ENCODE peak calls at places on chromosomes 11 and 22, in four cellular contexts. One of them, this sample, is unnamed. For H3K27me3, the result is how much of the 10 kb centered on the place peaks cover.

GRCh38 chr11:122186439-122187080 is 70.5 kb upstream of the BLID start:
- DNase-seq in GM23338: no peak
- DNase-seq in MM.1S: no peak
- DNase-seq in HCT116: peak
- DNase-seq in this sample: peak

GRCh38 chr11:107691003-107691402 is 20.9 kb downstream of the SLN start:
- DNase-seq in GM23338: no peak
- DNase-seq in MM.1S: no peak
- DNase-seq in HCT116: no peak
- DNase-seq in this sample: peak

GRCh38 chr11:131656179-131656838 is 285.9 kb downstream of the NTM start:
- DNase-seq in GM23338: peak
- DNase-seq in MM.1S: no peak
- DNase-seq in HCT116: no peak
- DNase-seq in this sample: no peak

GRCh38 chr11:73249304-73249703 is 22.8 kb upstream of the P2RY6 start:
- DNase-seq in HCT116: no peak
- DNase-seq in GM23338: no peak
- DNase-seq in MM.1S: peak
- DNase-seq in this sample: no peak

GRCh38 chr11:130897262-130898182 is 18.8 kb downstream of the SNX19 start:
- DNase-seq in GM23338: no peak
- DNase-seq in HCT116: no peak
- DNase-seq in MM.1S: no peak
- DNase-seq in this sample: peak

GRCh38 chr22:42314709-42315391 is 44.4 kb upstream of the TCF20 start:
- DNase-seq in HCT116: no peak
- DNase-seq in GM23338: no peak
- DNase-seq in MM.1S: no peak
- DNase-seq in this sample: no peak

GRCh38 chr11:123062892-123063395 is 1.0 kb upstream of the HSPA8 start:
- DNase-seq in MM.1S: no peak
- DNase-seq in GM23338: peak
- DNase-seq in HCT116: no peak
- DNase-seq in this sample: peak

GRCh38 chr11:134071766-134072403 is 3.0 kb downstream of the JAM3 start:
- DNase-seq in HCT116: no peak
- DNase-seq in MM.1S: no peak
- DNase-seq in GM23338: peak
- DNase-seq in this sample: peak

GRCh38 chr11:46369458-46370152 is 11.9 kb upstream of the MDK start:
- DNase-seq in MM.1S: peak
- DNase-seq in HCT116: peak
- DNase-seq in GM23338: peak
- DNase-seq in this sample: peak

GRCh38 chr11:68832476-68833176 is 9.1 kb downstream of the CPT1A start:
- DNase-seq in GM23338: no peak
- DNase-seq in MM.1S: no peak
- DNase-seq in HCT116: no peak
- DNase-seq in this sample: peak

GRCh38 chr22:39545310-39546063 is 12.9 kb upstream of the RPS19BP1 start:
- DNase-seq in HCT116: no peak
- DNase-seq in MM.1S: no peak
- DNase-seq in GM23338: peak
- DNase-seq in this sample: peak

GRCh38 chr11:45163956-45164575 is 17.6 kb downstream of the PRDM11 start:
- DNase-seq in MM.1S: no peak
- DNase-seq in GM23338: no peak
- DNase-seq in HCT116: no peak
- DNase-seq in this sample: peak

GRCh38 chr22:44727709-44728108 is 24.7 kb upstream of the ARHGAP8 start:
- DNase-seq in MM.1S: no peak
- DNase-seq in HCT116: no peak
- DNase-seq in GM23338: no peak
- DNase-seq in this sample: no peak

GRCh38 chr11:96207459-96208449 is 135.2 kb downstream of the MAML2 start:
- DNase-seq in MM.1S: peak
- DNase-seq in GM23338: no peak
- DNase-seq in HCT116: no peak
- DNase-seq in this sample: peak

GRCh38 chr22:33806191-33806590 is 114.1 kb downstream of the LARGE1 start:
- DNase-seq in GM23338: no peak
- DNase-seq in MM.1S: peak
- DNase-seq in HCT116: no peak
- DNase-seq in this sample: peak

DNA sequence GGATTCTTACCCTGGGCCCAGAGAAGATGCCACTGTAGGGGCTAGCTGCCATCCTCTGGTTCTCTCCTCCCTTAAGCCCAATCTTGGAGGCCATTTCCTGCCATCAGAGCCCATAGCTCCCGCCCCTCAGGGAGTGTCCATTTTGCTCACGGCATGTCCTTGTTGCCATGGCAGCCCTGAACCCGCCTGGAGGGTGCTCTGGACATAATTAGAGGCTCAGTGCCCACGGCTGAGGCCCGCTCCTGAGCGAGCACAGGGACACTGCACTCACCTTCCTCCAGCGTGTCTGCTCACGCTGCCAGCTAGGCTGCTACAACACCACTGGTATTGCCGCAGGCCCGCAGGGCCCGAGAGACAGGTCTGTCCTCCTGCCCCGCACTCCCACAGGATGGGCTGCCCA is 11.1 kb upstream of the SUSD2 start:
- DNase-seq in MM.1S: no peak
- DNase-seq in HCT116: no peak
- DNase-seq in GM23338: no peak
- DNase-seq in this sample: no peak
- TF ChIP-seq EZH2phosphoT487 in MM.1S: no peak
- TF ChIP-seq EZH2phosphoT487 in HCT116: no peak
- TF ChIP-seq EZH2phosphoT487 in GM23338: no peak
- TF ChIP-seq EZH2phosphoT487 in this sample: no peak

GRCh38 chr22:19884161-19884953 is 29.7 kb upstream of the GNB1L start:
- DNase-seq in GM23338: no peak
- DNase-seq in HCT116: no peak
- DNase-seq in MM.1S: no peak
- DNase-seq in this sample: no peak
- H3K27ac ChIP-seq in GM23338: no peak
- H3K27ac ChIP-seq in HCT116: no peak
- H3K27ac ChIP-seq in MM.1S: no peak
- H3K27ac ChIP-seq in this sample: no peak

GRCh38 chr11:125955856-125956255 is 10.0 kb downstream of the VSIG10L2 start:
- DNase-seq in HCT116: no peak
- DNase-seq in MM.1S: no peak
- DNase-seq in GM23338: no peak
- DNase-seq in this sample: no peak
- H3K27me3 ChIP-seq in HCT116: under half
- H3K27me3 ChIP-seq in MM.1S: under half
- H3K27me3 ChIP-seq in GM23338: under half
- H3K27me3 ChIP-seq in this sample: under half

DNA sequence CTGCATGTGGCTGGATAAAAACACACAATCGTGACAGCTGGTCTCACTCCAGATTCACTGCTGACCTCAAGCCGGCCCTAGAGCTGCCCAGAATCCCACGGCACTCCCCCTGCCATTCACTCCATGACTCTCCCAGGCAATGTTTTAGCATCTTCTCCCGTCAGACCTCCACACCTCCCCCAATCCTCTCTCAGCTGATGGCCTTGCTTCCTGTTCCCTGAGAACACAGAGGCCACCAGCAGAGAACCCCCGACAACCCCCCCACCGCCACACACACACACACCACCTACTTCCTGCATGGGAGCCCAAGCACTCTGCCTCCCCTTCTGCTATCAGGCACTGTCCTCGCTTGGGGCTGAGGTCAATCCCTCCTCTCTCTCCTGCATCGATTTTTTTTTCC is 9.3 kb downstream of the TNKS1BP1 start:
- DNase-seq in MM.1S: no peak
- DNase-seq in HCT116: no peak
- DNase-seq in GM23338: peak
- DNase-seq in this sample: no peak
- TF ChIP-seq EZH2phosphoT487 in MM.1S: no peak
- TF ChIP-seq EZH2phosphoT487 in HCT116: no peak
- TF ChIP-seq EZH2phosphoT487 in GM23338: no peak
- TF ChIP-seq EZH2phosphoT487 in this sample: no peak

GRCh38 chr11:10622108-10622507 is 53.6 kb upstream of the LYVE1 start:
- DNase-seq in HCT116: no peak
- DNase-seq in MM.1S: no peak
- DNase-seq in GM23338: no peak
- DNase-seq in this sample: no peak

GRCh38 chr11:10625281-10625981 is 57.0 kb upstream of the LYVE1 start:
- DNase-seq in HCT116: no peak
- DNase-seq in GM23338: no peak
- DNase-seq in MM.1S: no peak
- DNase-seq in this sample: no peak

GRCh38 chr11:10625982-10626311 is 57.5 kb upstream of the LYVE1 start:
- DNase-seq in GM23338: no peak
- DNase-seq in HCT116: no peak
- DNase-seq in MM.1S: no peak
- DNase-seq in this sample: no peak

GRCh38 chr11:10622957-10623787 is 54.7 kb upstream of the LYVE1 start:
- DNase-seq in MM.1S: no peak
- DNase-seq in HCT116: no peak
- DNase-seq in GM23338: no peak
- DNase-seq in this sample: no peak

GRCh38 chr11:10623797-10624761 is 55.6 kb upstream of the LYVE1 start:
- DNase-seq in GM23338: peak
- DNase-seq in HCT116: peak
- DNase-seq in MM.1S: peak
- DNase-seq in this sample: peak
- H3K27ac ChIP-seq in GM23338: no peak
- H3K27ac ChIP-seq in HCT116: peak
- H3K27ac ChIP-seq in MM.1S: no peak
- H3K27ac ChIP-seq in this sample: no peak

DNA sequence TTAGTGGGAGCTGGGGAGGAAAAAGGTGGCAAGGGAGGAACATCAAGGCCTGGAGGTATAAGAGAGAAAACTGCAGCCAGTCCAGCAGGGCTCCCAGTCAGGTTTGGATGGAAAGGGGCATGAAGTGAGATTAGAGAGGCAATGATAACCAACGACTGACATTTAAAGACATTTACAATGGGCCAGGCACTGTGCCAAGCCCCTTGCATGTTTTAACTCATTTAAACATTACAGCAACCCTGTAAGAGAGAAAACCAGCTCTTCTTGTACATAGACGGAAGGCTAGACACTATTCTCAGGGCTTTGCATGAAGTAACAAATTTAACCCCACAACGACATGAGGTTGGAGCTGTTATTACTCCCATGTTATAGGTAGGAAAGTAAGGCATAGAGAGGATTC is 32.1 kb upstream of the PAK1 start:
- DNase-seq in MM.1S: no peak
- DNase-seq in HCT116: no peak
- DNase-seq in GM23338: no peak
- DNase-seq in this sample: no peak
- H3K27me3 ChIP-seq in MM.1S: under half
- H3K27me3 ChIP-seq in HCT116: under half
- H3K27me3 ChIP-seq in GM23338: under half
- H3K27me3 ChIP-seq in this sample: under half

DNA sequence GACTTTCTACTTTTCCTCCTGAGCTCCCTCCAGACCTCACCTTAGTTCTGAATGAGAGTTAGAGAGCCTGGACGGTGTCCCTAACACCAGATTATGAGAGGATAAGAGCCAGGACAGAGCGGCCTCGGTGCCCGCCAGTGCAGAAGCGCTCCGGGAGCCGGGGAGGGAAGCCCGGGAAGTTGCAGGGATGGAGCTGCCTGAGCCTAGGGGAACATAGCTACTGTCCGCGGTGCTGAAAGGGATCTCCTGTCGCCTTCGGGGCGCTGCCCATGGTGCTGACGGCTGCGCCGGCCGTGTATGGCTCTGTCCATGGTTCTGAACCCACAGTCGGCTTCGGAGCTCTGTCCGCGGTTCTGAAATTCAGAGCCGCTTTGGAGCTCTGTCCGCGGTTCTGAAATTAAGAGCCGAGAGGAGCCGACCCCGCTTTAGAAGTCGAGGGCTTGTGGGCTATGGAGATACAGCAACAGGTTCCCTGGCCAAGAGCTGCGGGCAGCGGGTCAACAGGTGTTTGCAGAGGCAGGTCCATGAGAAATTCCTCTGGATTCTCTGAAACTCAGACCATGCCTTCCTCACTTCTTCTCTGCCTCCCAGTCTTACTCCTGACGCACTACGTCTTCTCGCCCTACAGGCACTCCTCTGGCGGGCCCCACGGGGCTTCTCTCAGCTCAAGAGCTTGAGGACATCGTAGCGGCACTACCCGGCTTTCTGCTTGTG is 814 bp downstream of the NPAS4 start:
- DNase-seq in GM23338: peak
- DNase-seq in MM.1S: peak
- DNase-seq in HCT116: peak
- DNase-seq in this sample: peak
- TF ChIP-seq EZH2phosphoT487 in GM23338: no peak
- TF ChIP-seq EZH2phosphoT487 in MM.1S: no peak
- TF ChIP-seq EZH2phosphoT487 in HCT116: no peak
- TF ChIP-seq EZH2phosphoT487 in this sample: no peak

DNA sequence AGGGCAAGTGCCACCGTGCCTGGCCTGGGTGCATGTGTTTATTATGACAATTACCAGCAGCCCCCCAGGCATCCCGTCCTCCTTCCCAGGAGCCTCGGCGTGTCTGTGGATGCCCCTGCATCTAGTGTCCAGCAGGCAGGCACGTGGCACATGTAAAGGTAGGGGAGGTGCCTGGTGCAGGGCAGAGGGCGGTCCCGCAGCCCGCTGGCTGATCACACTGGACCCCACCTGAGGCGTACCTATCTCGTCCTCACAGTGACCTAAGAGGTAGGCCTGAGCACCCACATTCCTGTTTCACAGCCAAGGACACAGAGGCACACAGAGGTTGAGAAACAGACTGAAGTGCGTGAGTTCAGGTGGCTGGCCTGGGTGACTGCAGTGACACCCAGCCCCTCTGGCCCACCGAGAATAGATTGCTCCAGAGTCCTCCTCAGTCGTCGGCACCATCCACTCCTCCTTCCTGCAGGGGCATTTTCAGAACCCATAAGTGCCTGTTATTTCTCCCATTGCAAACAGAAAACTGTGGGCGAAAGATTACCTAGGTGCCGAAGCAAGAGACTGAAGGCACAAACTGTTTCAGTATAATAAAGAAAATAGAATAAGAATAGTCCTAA is 3.0 kb upstream of the PHRF1 start:
- DNase-seq in MM.1S: no peak
- DNase-seq in GM23338: no peak
- DNase-seq in HCT116: no peak
- DNase-seq in this sample: no peak
- H3K27ac ChIP-seq in MM.1S: no peak
- H3K27ac ChIP-seq in GM23338: no peak
- H3K27ac ChIP-seq in HCT116: no peak
- H3K27ac ChIP-seq in this sample: no peak

DNA sequence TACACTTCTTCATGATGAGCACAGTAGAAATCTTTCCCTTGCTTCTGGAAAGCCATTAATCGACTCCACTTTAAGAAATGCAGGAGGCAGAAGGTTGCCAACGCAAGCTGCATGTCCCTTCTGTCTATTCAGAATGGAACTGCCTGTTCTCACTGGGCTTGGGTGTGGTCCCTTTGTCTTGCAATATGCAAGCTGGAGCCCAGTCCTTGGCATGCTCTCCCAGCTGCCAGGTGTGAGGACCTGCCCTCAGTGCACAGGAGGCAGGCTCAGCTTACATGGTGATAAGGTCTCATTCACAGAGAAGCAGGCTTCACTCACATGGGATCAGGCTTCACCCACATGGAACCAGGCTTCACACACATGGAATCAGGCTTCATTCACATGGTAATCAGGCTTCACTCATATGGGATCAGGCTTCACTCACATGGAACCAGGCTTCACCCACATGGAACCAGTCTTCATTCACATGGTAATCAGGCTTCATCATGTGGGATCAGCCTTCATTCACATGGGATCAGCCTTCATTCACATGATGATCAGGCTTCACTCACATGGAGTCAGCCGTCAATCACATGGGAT is 59.2 kb upstream of the USP47 start:
- DNase-seq in GM23338: peak
- DNase-seq in HCT116: no peak
- DNase-seq in MM.1S: no peak
- DNase-seq in this sample: no peak
- H3K27me3 ChIP-seq in GM23338: under half
- H3K27me3 ChIP-seq in HCT116: under half
- H3K27me3 ChIP-seq in MM.1S: under half
- H3K27me3 ChIP-seq in this sample: under half

This sample was measured in GM23248.